ENCODE peak calls at places on chromosomes 16 and 17, in eight cellular contexts. One of them, this sample, is unnamed.
A peak's percentile ranks its signal among the peaks of the same experiment; 100 is the strongest.

GRCh38 chr17:38329284-38329683 is 14.5 kb downstream of the GPR179 start:
- DNase-seq in esophagus muscularis mucosa: no peak
- DNase-seq in RWPE1: no peak
- DNase-seq in prostate gland: no peak
- DNase-seq in stimulated activated CD8-positive, alpha-beta memory T cell treated with anti-CD3 and anti-CD28 coated beads, Interleukin-4, amount 100 ng/mL, for 4 hours: no peak
- DNase-seq in hepatic stellate cell: no peak
- DNase-seq in stimulated activated CD4-positive, alpha-beta T cell treated with anti-CD3 and anti-CD28 coated beads, Interleukin-2, amount 100 ng/mL, for 24 hours: no peak
- DNase-seq in HFF-Myc: no peak
- DNase-seq in this sample: no peak

GRCh38 chr17:32958418-32958817 is 30.5 kb downstream of the TMEM98 start:
- DNase-seq in esophagus muscularis mucosa: no peak
- DNase-seq in RWPE1: no peak
- DNase-seq in prostate gland: no peak
- DNase-seq in stimulated activated CD8-positive, alpha-beta memory T cell treated with anti-CD3 and anti-CD28 coated beads, Interleukin-4, amount 100 ng/mL, for 4 hours: no peak
- DNase-seq in hepatic stellate cell: no peak
- DNase-seq in stimulated activated CD4-positive, alpha-beta T cell treated with anti-CD3 and anti-CD28 coated beads, Interleukin-2, amount 100 ng/mL, for 24 hours: no peak
- DNase-seq in HFF-Myc: peak; percentile 54
- DNase-seq in this sample: no peak

GRCh38 chr16:9007177-9007794 is 43.6 kb upstream of the USP7 start:
- DNase-seq in esophagus muscularis mucosa: no peak
- DNase-seq in RWPE1: no peak
- DNase-seq in prostate gland: no peak
- DNase-seq in stimulated activated CD8-positive, alpha-beta memory T cell treated with anti-CD3 and anti-CD28 coated beads, Interleukin-4, amount 100 ng/mL, for 4 hours: no peak
- DNase-seq in hepatic stellate cell: no peak
- DNase-seq in stimulated activated CD4-positive, alpha-beta T cell treated with anti-CD3 and anti-CD28 coated beads, Interleukin-2, amount 100 ng/mL, for 24 hours: no peak
- DNase-seq in HFF-Myc: no peak
- DNase-seq in this sample: no peak

GRCh38 chr17:72351884-72352346 is 231.1 kb downstream of the SOX9 start:
- DNase-seq in esophagus muscularis mucosa: no peak
- DNase-seq in RWPE1: no peak
- DNase-seq in prostate gland: peak; percentile 49
- DNase-seq in stimulated activated CD8-positive, alpha-beta memory T cell treated with anti-CD3 and anti-CD28 coated beads, Interleukin-4, amount 100 ng/mL, for 4 hours: no peak
- DNase-seq in hepatic stellate cell: no peak
- DNase-seq in stimulated activated CD4-positive, alpha-beta T cell treated with anti-CD3 and anti-CD28 coated beads, Interleukin-2, amount 100 ng/mL, for 24 hours: no peak
- DNase-seq in HFF-Myc: no peak
- DNase-seq in this sample: no peak

GRCh38 chr16:4323845-4324478 is 8.1 kb downstream of the GLIS2 start:
- DNase-seq in esophagus muscularis mucosa: no peak
- DNase-seq in RWPE1: no peak
- DNase-seq in prostate gland: no peak
- DNase-seq in stimulated activated CD8-positive, alpha-beta memory T cell treated with anti-CD3 and anti-CD28 coated beads, Interleukin-4, amount 100 ng/mL, for 4 hours: no peak
- DNase-seq in hepatic stellate cell: peak; percentile 95
- DNase-seq in stimulated activated CD4-positive, alpha-beta T cell treated with anti-CD3 and anti-CD28 coated beads, Interleukin-2, amount 100 ng/mL, for 24 hours: no peak
- DNase-seq in HFF-Myc: no peak
- DNase-seq in this sample: no peak

GRCh38 chr16:23134274-23134673 is 15.0 kb downstream of the USP31 start:
- DNase-seq in esophagus muscularis mucosa: no peak
- DNase-seq in RWPE1: no peak
- DNase-seq in prostate gland: no peak
- DNase-seq in stimulated activated CD8-positive, alpha-beta memory T cell treated with anti-CD3 and anti-CD28 coated beads, Interleukin-4, amount 100 ng/mL, for 4 hours: no peak
- DNase-seq in hepatic stellate cell: no peak
- DNase-seq in stimulated activated CD4-positive, alpha-beta T cell treated with anti-CD3 and anti-CD28 coated beads, Interleukin-2, amount 100 ng/mL, for 24 hours: no peak
- DNase-seq in HFF-Myc: no peak
- DNase-seq in this sample: no peak

GRCh38 chr16:23186171-23186570 is 3.6 kb downstream of the SCNN1G start:
- DNase-seq in esophagus muscularis mucosa: no peak
- DNase-seq in RWPE1: no peak
- DNase-seq in prostate gland: no peak
- DNase-seq in stimulated activated CD8-positive, alpha-beta memory T cell treated with anti-CD3 and anti-CD28 coated beads, Interleukin-4, amount 100 ng/mL, for 4 hours: no peak
- DNase-seq in hepatic stellate cell: no peak
- DNase-seq in stimulated activated CD4-positive, alpha-beta T cell treated with anti-CD3 and anti-CD28 coated beads, Interleukin-2, amount 100 ng/mL, for 24 hours: no peak
- DNase-seq in HFF-Myc: no peak
- DNase-seq in this sample: no peak

GRCh38 chr17:80833952-80834895 is 157.4 kb upstream of the CHMP6 start:
- DNase-seq in esophagus muscularis mucosa: no peak
- DNase-seq in RWPE1: no peak
- DNase-seq in prostate gland: no peak
- DNase-seq in stimulated activated CD8-positive, alpha-beta memory T cell treated with anti-CD3 and anti-CD28 coated beads, Interleukin-4, amount 100 ng/mL, for 4 hours: no peak
- DNase-seq in hepatic stellate cell: no peak
- DNase-seq in stimulated activated CD4-positive, alpha-beta T cell treated with anti-CD3 and anti-CD28 coated beads, Interleukin-2, amount 100 ng/mL, for 24 hours: no peak
- DNase-seq in HFF-Myc: peak; percentile 80
- DNase-seq in this sample: peak; percentile 32

GRCh38 chr17:67386965-67387551 is 10.0 kb downstream of the PITPNC1 start:
- DNase-seq in esophagus muscularis mucosa: no peak
- DNase-seq in RWPE1: no peak
- DNase-seq in prostate gland: no peak
- DNase-seq in stimulated activated CD8-positive, alpha-beta memory T cell treated with anti-CD3 and anti-CD28 coated beads, Interleukin-4, amount 100 ng/mL, for 4 hours: peak; percentile 36
- DNase-seq in hepatic stellate cell: peak; percentile 59
- DNase-seq in stimulated activated CD4-positive, alpha-beta T cell treated with anti-CD3 and anti-CD28 coated beads, Interleukin-2, amount 100 ng/mL, for 24 hours: peak; percentile 84
- DNase-seq in HFF-Myc: no peak
- DNase-seq in this sample: peak; percentile 23

GRCh38 chr17:5705081-5705875 is 121.0 kb upstream of the NLRP1 start:
- DNase-seq in esophagus muscularis mucosa: no peak
- DNase-seq in RWPE1: no peak
- DNase-seq in prostate gland: no peak
- DNase-seq in stimulated activated CD8-positive, alpha-beta memory T cell treated with anti-CD3 and anti-CD28 coated beads, Interleukin-4, amount 100 ng/mL, for 4 hours: no peak
- DNase-seq in hepatic stellate cell: peak; percentile 26
- DNase-seq in stimulated activated CD4-positive, alpha-beta T cell treated with anti-CD3 and anti-CD28 coated beads, Interleukin-2, amount 100 ng/mL, for 24 hours: no peak
- DNase-seq in HFF-Myc: no peak
- DNase-seq in this sample: no peak

GRCh38 chr16:87344931-87345631 is 27.9 kb upstream of the C16orf95 start:
- DNase-seq in esophagus muscularis mucosa: no peak
- DNase-seq in RWPE1: no peak
- DNase-seq in prostate gland: no peak
- DNase-seq in stimulated activated CD8-positive, alpha-beta memory T cell treated with anti-CD3 and anti-CD28 coated beads, Interleukin-4, amount 100 ng/mL, for 4 hours: peak; percentile 36
- DNase-seq in hepatic stellate cell: no peak
- DNase-seq in stimulated activated CD4-positive, alpha-beta T cell treated with anti-CD3 and anti-CD28 coated beads, Interleukin-2, amount 100 ng/mL, for 24 hours: peak; percentile 44
- DNase-seq in HFF-Myc: no peak
- DNase-seq in this sample: no peak

GRCh38 chr16:81796585-81797346 is 17.7 kb downstream of the PLCG2 start:
- DNase-seq in esophagus muscularis mucosa: no peak
- DNase-seq in RWPE1: peak; percentile 31
- DNase-seq in prostate gland: no peak
- DNase-seq in stimulated activated CD8-positive, alpha-beta memory T cell treated with anti-CD3 and anti-CD28 coated beads, Interleukin-4, amount 100 ng/mL, for 4 hours: no peak
- DNase-seq in hepatic stellate cell: no peak
- DNase-seq in stimulated activated CD4-positive, alpha-beta T cell treated with anti-CD3 and anti-CD28 coated beads, Interleukin-2, amount 100 ng/mL, for 24 hours: no peak
- DNase-seq in HFF-Myc: no peak
- DNase-seq in this sample: no peak

GRCh38 chr16:2985457-2985856 is 5.2 kb upstream of the PKMYT1 start:
- DNase-seq in esophagus muscularis mucosa: no peak
- DNase-seq in RWPE1: no peak
- DNase-seq in prostate gland: no peak
- DNase-seq in stimulated activated CD8-positive, alpha-beta memory T cell treated with anti-CD3 and anti-CD28 coated beads, Interleukin-4, amount 100 ng/mL, for 4 hours: no peak
- DNase-seq in hepatic stellate cell: no peak
- DNase-seq in stimulated activated CD4-positive, alpha-beta T cell treated with anti-CD3 and anti-CD28 coated beads, Interleukin-2, amount 100 ng/mL, for 24 hours: no peak
- DNase-seq in HFF-Myc: no peak
- DNase-seq in this sample: no peak

GRCh38 chr17:60039509-60040442 is 38.9 kb downstream of the HEATR6 start:
- DNase-seq in esophagus muscularis mucosa: no peak
- DNase-seq in RWPE1: no peak
- DNase-seq in prostate gland: no peak
- DNase-seq in stimulated activated CD8-positive, alpha-beta memory T cell treated with anti-CD3 and anti-CD28 coated beads, Interleukin-4, amount 100 ng/mL, for 4 hours: no peak
- DNase-seq in hepatic stellate cell: no peak
- DNase-seq in stimulated activated CD4-positive, alpha-beta T cell treated with anti-CD3 and anti-CD28 coated beads, Interleukin-2, amount 100 ng/mL, for 24 hours: no peak
- DNase-seq in HFF-Myc: no peak
- DNase-seq in this sample: no peak

GRCh38 chr17:57445051-57445450 is 188.7 kb downstream of the MSI2 start:
- DNase-seq in esophagus muscularis mucosa: no peak
- DNase-seq in RWPE1: no peak
- DNase-seq in prostate gland: no peak
- DNase-seq in stimulated activated CD8-positive, alpha-beta memory T cell treated with anti-CD3 and anti-CD28 coated beads, Interleukin-4, amount 100 ng/mL, for 4 hours: no peak
- DNase-seq in hepatic stellate cell: no peak
- DNase-seq in stimulated activated CD4-positive, alpha-beta T cell treated with anti-CD3 and anti-CD28 coated beads, Interleukin-2, amount 100 ng/mL, for 24 hours: no peak
- DNase-seq in HFF-Myc: no peak
- DNase-seq in this sample: no peak

GRCh38 chr17:5437721-5438317 is 1.1 kb downstream of the C1QBP start:
- DNase-seq in esophagus muscularis mucosa: no peak
- DNase-seq in RWPE1: peak; percentile 55
- DNase-seq in prostate gland: no peak
- DNase-seq in stimulated activated CD8-positive, alpha-beta memory T cell treated with anti-CD3 and anti-CD28 coated beads, Interleukin-4, amount 100 ng/mL, for 4 hours: no peak
- DNase-seq in hepatic stellate cell: no peak
- DNase-seq in stimulated activated CD4-positive, alpha-beta T cell treated with anti-CD3 and anti-CD28 coated beads, Interleukin-2, amount 100 ng/mL, for 24 hours: no peak
- DNase-seq in HFF-Myc: no peak
- DNase-seq in this sample: no peak

GRCh38 chr16:86986136-86986535 is 331.1 kb downstream of the C16orf95 start:
- DNase-seq in esophagus muscularis mucosa: no peak
- DNase-seq in RWPE1: no peak
- DNase-seq in prostate gland: no peak
- DNase-seq in stimulated activated CD8-positive, alpha-beta memory T cell treated with anti-CD3 and anti-CD28 coated beads, Interleukin-4, amount 100 ng/mL, for 4 hours: no peak
- DNase-seq in hepatic stellate cell: no peak
- DNase-seq in stimulated activated CD4-positive, alpha-beta T cell treated with anti-CD3 and anti-CD28 coated beads, Interleukin-2, amount 100 ng/mL, for 24 hours: no peak
- DNase-seq in HFF-Myc: no peak
- DNase-seq in this sample: no peak

GRCh38 chr17:66299721-66300120 is 2.7 kb upstream of the PRKCA start:
- DNase-seq in esophagus muscularis mucosa: no peak
- DNase-seq in RWPE1: no peak
- DNase-seq in prostate gland: no peak
- DNase-seq in stimulated activated CD8-positive, alpha-beta memory T cell treated with anti-CD3 and anti-CD28 coated beads, Interleukin-4, amount 100 ng/mL, for 4 hours: no peak
- DNase-seq in hepatic stellate cell: no peak
- DNase-seq in stimulated activated CD4-positive, alpha-beta T cell treated with anti-CD3 and anti-CD28 coated beads, Interleukin-2, amount 100 ng/mL, for 24 hours: no peak
- DNase-seq in HFF-Myc: no peak
- DNase-seq in this sample: no peak

GRCh38 chr16:12497558-12497957 is 306.1 kb downstream of the CPPED1 start:
- DNase-seq in esophagus muscularis mucosa: no peak
- DNase-seq in RWPE1: no peak
- DNase-seq in prostate gland: no peak
- DNase-seq in stimulated activated CD8-positive, alpha-beta memory T cell treated with anti-CD3 and anti-CD28 coated beads, Interleukin-4, amount 100 ng/mL, for 4 hours: no peak
- DNase-seq in hepatic stellate cell: no peak
- DNase-seq in stimulated activated CD4-positive, alpha-beta T cell treated with anti-CD3 and anti-CD28 coated beads, Interleukin-2, amount 100 ng/mL, for 24 hours: no peak
- DNase-seq in HFF-Myc: no peak
- DNase-seq in this sample: no peak

GRCh38 chr16:35210681-35211433 is 1751.4 kb downstream of the TP53TG3F start:
- DNase-seq in esophagus muscularis mucosa: peak; percentile 47
- DNase-seq in RWPE1: no peak
- DNase-seq in prostate gland: no peak
- DNase-seq in stimulated activated CD8-positive, alpha-beta memory T cell treated with anti-CD3 and anti-CD28 coated beads, Interleukin-4, amount 100 ng/mL, for 4 hours: no peak
- DNase-seq in hepatic stellate cell: no peak
- DNase-seq in stimulated activated CD4-positive, alpha-beta T cell treated with anti-CD3 and anti-CD28 coated beads, Interleukin-2, amount 100 ng/mL, for 24 hours: no peak
- DNase-seq in HFF-Myc: no peak
- DNase-seq in this sample: no peak

GRCh38 chr17:37117743-37118142 is 169.0 kb downstream of the AATF start:
- DNase-seq in esophagus muscularis mucosa: no peak
- DNase-seq in RWPE1: no peak
- DNase-seq in prostate gland: no peak
- DNase-seq in stimulated activated CD8-positive, alpha-beta memory T cell treated with anti-CD3 and anti-CD28 coated beads, Interleukin-4, amount 100 ng/mL, for 4 hours: no peak
- DNase-seq in hepatic stellate cell: no peak
- DNase-seq in stimulated activated CD4-positive, alpha-beta T cell treated with anti-CD3 and anti-CD28 coated beads, Interleukin-2, amount 100 ng/mL, for 24 hours: no peak
- DNase-seq in HFF-Myc: no peak
- DNase-seq in this sample: no peak

GRCh38 chr16:89863741-89864391 is 9.5 kb upstream of the TCF25 start:
- DNase-seq in esophagus muscularis mucosa: no peak
- DNase-seq in RWPE1: peak; percentile 33
- DNase-seq in prostate gland: no peak
- DNase-seq in stimulated activated CD8-positive, alpha-beta memory T cell treated with anti-CD3 and anti-CD28 coated beads, Interleukin-4, amount 100 ng/mL, for 4 hours: peak; percentile 38
- DNase-seq in hepatic stellate cell: no peak
- DNase-seq in stimulated activated CD4-positive, alpha-beta T cell treated with anti-CD3 and anti-CD28 coated beads, Interleukin-2, amount 100 ng/mL, for 24 hours: peak; percentile 50
- DNase-seq in HFF-Myc: no peak
- DNase-seq in this sample: no peak

GRCh38 chr17:43832976-43833829 is at the start of gene MPP3:
- DNase-seq in esophagus muscularis mucosa: no peak
- DNase-seq in RWPE1: peak; percentile 91
- DNase-seq in prostate gland: peak; percentile 52
- DNase-seq in stimulated activated CD8-positive, alpha-beta memory T cell treated with anti-CD3 and anti-CD28 coated beads, Interleukin-4, amount 100 ng/mL, for 4 hours: peak; percentile 6
- DNase-seq in hepatic stellate cell: peak; percentile 95
- DNase-seq in stimulated activated CD4-positive, alpha-beta T cell treated with anti-CD3 and anti-CD28 coated beads, Interleukin-2, amount 100 ng/mL, for 24 hours: peak; percentile 39
- DNase-seq in HFF-Myc: no peak
- DNase-seq in this sample: no peak

GRCh38 chr17:12765544-12765943 is 23.8 kb upstream of the ARHGAP44 start:
- DNase-seq in esophagus muscularis mucosa: no peak
- DNase-seq in RWPE1: peak; percentile 52
- DNase-seq in prostate gland: no peak
- DNase-seq in stimulated activated CD8-positive, alpha-beta memory T cell treated with anti-CD3 and anti-CD28 coated beads, Interleukin-4, amount 100 ng/mL, for 4 hours: no peak
- DNase-seq in hepatic stellate cell: peak; percentile 76
- DNase-seq in stimulated activated CD4-positive, alpha-beta T cell treated with anti-CD3 and anti-CD28 coated beads, Interleukin-2, amount 100 ng/mL, for 24 hours: no peak
- DNase-seq in HFF-Myc: peak; percentile 46
- DNase-seq in this sample: no peak

GRCh38 chr16:71479420-71479819 is 9.7 kb downstream of the ZNF19 start:
- DNase-seq in esophagus muscularis mucosa: no peak
- DNase-seq in RWPE1: no peak
- DNase-seq in prostate gland: no peak
- DNase-seq in stimulated activated CD8-positive, alpha-beta memory T cell treated with anti-CD3 and anti-CD28 coated beads, Interleukin-4, amount 100 ng/mL, for 4 hours: no peak
- DNase-seq in hepatic stellate cell: peak; percentile 36
- DNase-seq in stimulated activated CD4-positive, alpha-beta T cell treated with anti-CD3 and anti-CD28 coated beads, Interleukin-2, amount 100 ng/mL, for 24 hours: no peak
- DNase-seq in HFF-Myc: no peak
- DNase-seq in this sample: no peak

GRCh38 chr17:4142107-4142900 is 526 bp downstream of the ZZEF1 start:
- DNase-seq in esophagus muscularis mucosa: no peak
- DNase-seq in RWPE1: peak; percentile 37
- DNase-seq in prostate gland: no peak
- DNase-seq in stimulated activated CD8-positive, alpha-beta memory T cell treated with anti-CD3 and anti-CD28 coated beads, Interleukin-4, amount 100 ng/mL, for 4 hours: peak; percentile 5
- DNase-seq in hepatic stellate cell: peak; percentile 53
- DNase-seq in stimulated activated CD4-positive, alpha-beta T cell treated with anti-CD3 and anti-CD28 coated beads, Interleukin-2, amount 100 ng/mL, for 24 hours: peak; percentile 38
- DNase-seq in HFF-Myc: no peak
- DNase-seq in this sample: no peak

GRCh38 chr16:77220427-77220826 is 21.2 kb downstream of the SYCE1L start:
- DNase-seq in esophagus muscularis mucosa: no peak
- DNase-seq in RWPE1: no peak
- DNase-seq in prostate gland: no peak
- DNase-seq in stimulated activated CD8-positive, alpha-beta memory T cell treated with anti-CD3 and anti-CD28 coated beads, Interleukin-4, amount 100 ng/mL, for 4 hours: no peak
- DNase-seq in hepatic stellate cell: no peak
- DNase-seq in stimulated activated CD4-positive, alpha-beta T cell treated with anti-CD3 and anti-CD28 coated beads, Interleukin-2, amount 100 ng/mL, for 24 hours: no peak
- DNase-seq in HFF-Myc: no peak
- DNase-seq in this sample: no peak

GRCh38 chr16:75097191-75097761 is 19.3 kb downstream of the LDHD start:
- DNase-seq in esophagus muscularis mucosa: no peak
- DNase-seq in RWPE1: no peak
- DNase-seq in prostate gland: no peak
- DNase-seq in stimulated activated CD8-positive, alpha-beta memory T cell treated with anti-CD3 and anti-CD28 coated beads, Interleukin-4, amount 100 ng/mL, for 4 hours: no peak
- DNase-seq in hepatic stellate cell: no peak
- DNase-seq in stimulated activated CD4-positive, alpha-beta T cell treated with anti-CD3 and anti-CD28 coated beads, Interleukin-2, amount 100 ng/mL, for 24 hours: no peak
- DNase-seq in HFF-Myc: no peak
- DNase-seq in this sample: no peak

GRCh38 chr16:73054131-73054496 is 6.2 kb upstream of the ZFHX3 start:
- DNase-seq in esophagus muscularis mucosa: no peak
- DNase-seq in RWPE1: no peak
- DNase-seq in prostate gland: no peak
- DNase-seq in stimulated activated CD8-positive, alpha-beta memory T cell treated with anti-CD3 and anti-CD28 coated beads, Interleukin-4, amount 100 ng/mL, for 4 hours: no peak
- DNase-seq in hepatic stellate cell: no peak
- DNase-seq in stimulated activated CD4-positive, alpha-beta T cell treated with anti-CD3 and anti-CD28 coated beads, Interleukin-2, amount 100 ng/mL, for 24 hours: no peak
- DNase-seq in HFF-Myc: no peak
- DNase-seq in this sample: no peak

GRCh38 chr17:59527931-59528330 is 37.5 kb upstream of the DHX40 start:
- DNase-seq in esophagus muscularis mucosa: no peak
- DNase-seq in RWPE1: no peak
- DNase-seq in prostate gland: no peak
- DNase-seq in stimulated activated CD8-positive, alpha-beta memory T cell treated with anti-CD3 and anti-CD28 coated beads, Interleukin-4, amount 100 ng/mL, for 4 hours: no peak
- DNase-seq in hepatic stellate cell: no peak
- DNase-seq in stimulated activated CD4-positive, alpha-beta T cell treated with anti-CD3 and anti-CD28 coated beads, Interleukin-2, amount 100 ng/mL, for 24 hours: no peak
- DNase-seq in HFF-Myc: no peak
- DNase-seq in this sample: no peak

GRCh38 chr16:26178298-26178697 is 486.5 kb downstream of the HS3ST4 start:
- DNase-seq in esophagus muscularis mucosa: peak; percentile 68
- DNase-seq in RWPE1: no peak
- DNase-seq in prostate gland: no peak
- DNase-seq in stimulated activated CD8-positive, alpha-beta memory T cell treated with anti-CD3 and anti-CD28 coated beads, Interleukin-4, amount 100 ng/mL, for 4 hours: no peak
- DNase-seq in hepatic stellate cell: no peak
- DNase-seq in stimulated activated CD4-positive, alpha-beta T cell treated with anti-CD3 and anti-CD28 coated beads, Interleukin-2, amount 100 ng/mL, for 24 hours: no peak
- DNase-seq in HFF-Myc: no peak
- DNase-seq in this sample: no peak

This sample was measured in substantia nigra.